ENCODE peak calls at places on chromosomes 5 and 9, in nine cellular contexts. S, O, E, U, H, N, Q, A and K are unnamed samples.

GRCh38 chr5:146340260-146341081 is 1.8 kb downstream of the POU4F3 start:
- DNase-seq in Q (peak), A (peak), O (peak), H (peak), S (peak), E (peak), N (no peak), U (peak), K (peak)

GRCh38 chr9:120985759-120986353 is 59.3 kb upstream of the TRAF1 start:
- DNase-seq in U (peak), H (no peak), A (no peak), E (peak), O (no peak), N (no peak), Q (peak), S (no peak), K (peak)

GRCh38 chr9:114282507-114282906 is 40.4 kb upstream of the ORM1 start:
- DNase-seq in O (peak), U (no peak), E (no peak), N (no peak), H (no peak), Q (no peak), A (no peak), S (peak), K (no peak)

GRCh38 chr9:99724640-99725039 is 97.0 kb upstream of the NR4A3 start:
- DNase-seq in Q (no peak), O (no peak), E (no peak), H (no peak), N (no peak), S (no peak), A (no peak), U (no peak), K (no peak)

GRCh38 chr5:180673371-180674252 is 24.2 kb upstream of the FLT4 start:
- DNase-seq in U (no peak), N (no peak), S (no peak), O (no peak), H (no peak), Q (no peak), A (no peak), E (no peak), K (no peak)

GRCh38 chr5:173493040-173493439 is 123.4 kb downstream of the BOD1 start:
- DNase-seq in E (no peak), U (no peak), H (no peak), S (no peak), A (no peak), N (no peak), Q (no peak), O (no peak), K (no peak)

GRCh38 chr5:109038209-109038840 is 290.6 kb downstream of the FER start:
- DNase-seq in U (peak), S (no peak), N (no peak), A (no peak), O (no peak), Q (peak), E (no peak), H (no peak), K (peak)

GRCh38 chr5:163916376-163916775 is 411.0 kb downstream of the MAT2B start:
- DNase-seq in S (no peak), E (no peak), A (no peak), N (peak), O (no peak), Q (no peak), U (no peak), H (no peak), K (peak)

GRCh38 chr9:135819905-135820304 is 87.4 kb downstream of the CAMSAP1 start:
- DNase-seq in H (peak), S (no peak), U (no peak), O (no peak), E (no peak), Q (no peak), A (no peak), N (no peak), K (no peak)

GRCh38 chr9:107175039-107175438 is 108.0 kb upstream of the RAD23B start:
- DNase-seq in Q (no peak), N (no peak), S (peak), U (no peak), H (no peak), O (no peak), A (no peak), E (no peak), K (peak)

GRCh38 chr9:28073278-28073677 is 500.0 kb upstream of the C9orf72 start:
- DNase-seq in O (no peak), A (no peak), E (peak), Q (no peak), S (no peak), H (no peak), U (peak), N (no peak), K (peak)

GRCh38 chr5:137278476-137278875 is 220.7 kb downstream of the SPOCK1 start:
- DNase-seq in S (no peak), H (no peak), A (no peak), Q (no peak), O (no peak), U (no peak), E (no peak), N (no peak), K (no peak)

GRCh38 chr5:38809388-38810359 is 36.1 kb upstream of the OSMR start:
- DNase-seq in O (peak), A (peak), E (peak), N (peak), S (peak), Q (peak), H (peak), U (peak), K (peak)

DNA sequence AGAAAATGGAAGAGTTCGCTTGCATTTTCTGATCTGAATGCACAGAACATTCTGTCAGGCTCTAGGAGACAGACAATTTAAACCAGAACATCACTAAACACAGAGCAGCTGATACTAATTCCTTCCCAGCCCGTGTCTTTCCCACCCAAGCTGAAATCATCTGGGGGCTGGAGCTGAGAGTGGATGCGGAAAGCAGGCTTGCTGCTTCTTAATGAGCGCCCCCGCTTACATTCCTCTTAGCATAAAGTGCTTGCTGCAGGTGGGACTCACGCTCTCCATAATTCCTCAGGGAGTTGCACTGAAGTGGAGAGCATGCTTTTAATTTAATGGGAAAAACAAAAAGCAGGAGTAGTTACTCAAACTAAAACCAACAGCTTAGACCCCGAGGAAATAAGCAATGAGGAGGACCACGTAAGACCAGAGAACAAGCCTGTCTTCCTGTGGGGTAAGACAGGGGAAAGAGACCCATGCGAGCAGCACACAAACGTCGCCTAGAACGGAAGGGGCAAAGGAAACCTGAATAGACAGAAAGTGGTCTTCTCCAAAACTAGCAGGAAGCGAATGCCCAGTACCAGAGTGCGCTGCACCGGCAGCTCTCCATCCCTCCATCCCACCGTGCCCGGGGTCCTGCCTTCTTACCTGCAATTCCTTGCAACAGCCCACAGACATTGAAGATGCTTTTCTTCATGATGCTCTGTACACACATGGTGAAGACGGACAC is 139.3 kb downstream of the LHFPL2 start:
- DNase-seq in O (no peak), H (no peak), A (no peak), E (no peak), S (no peak), U (no peak), Q (no peak), N (no peak), K (no peak)
- H3K4me3 ChIP-seq in O (no peak), H (peak), A (no peak), E (no peak), S (peak), U (peak), Q (no peak), N (peak), K (peak)

DNA sequence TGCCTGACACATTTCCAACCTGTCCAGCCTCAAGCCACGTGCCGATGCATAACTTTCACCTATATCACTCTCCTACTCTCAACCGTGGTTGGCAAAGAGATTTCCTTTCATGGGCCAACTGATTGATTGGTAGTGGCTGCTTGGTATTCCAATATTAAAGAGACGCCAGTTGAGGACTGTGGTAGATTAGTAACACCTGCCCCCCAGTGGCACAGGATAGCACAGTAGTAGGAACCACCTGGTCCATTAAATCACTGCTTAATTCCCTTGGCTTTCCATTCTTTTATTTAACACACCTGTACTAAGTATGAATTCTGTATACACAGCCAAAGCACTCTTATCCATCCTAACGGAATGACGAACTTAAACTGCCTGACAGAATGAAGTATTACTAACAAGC is 19.1 kb upstream of the FOXB2 start:
- DNase-seq in N (no peak), H (no peak), Q (no peak), U (no peak), E (no peak), A (no peak), S (no peak), O (no peak), K (no peak)
- TF ChIP-seq CTCF in N (no peak), H (no peak), Q (no peak), U (no peak), E (no peak), A (no peak), S (no peak), O (no peak), K (no peak)

DNA sequence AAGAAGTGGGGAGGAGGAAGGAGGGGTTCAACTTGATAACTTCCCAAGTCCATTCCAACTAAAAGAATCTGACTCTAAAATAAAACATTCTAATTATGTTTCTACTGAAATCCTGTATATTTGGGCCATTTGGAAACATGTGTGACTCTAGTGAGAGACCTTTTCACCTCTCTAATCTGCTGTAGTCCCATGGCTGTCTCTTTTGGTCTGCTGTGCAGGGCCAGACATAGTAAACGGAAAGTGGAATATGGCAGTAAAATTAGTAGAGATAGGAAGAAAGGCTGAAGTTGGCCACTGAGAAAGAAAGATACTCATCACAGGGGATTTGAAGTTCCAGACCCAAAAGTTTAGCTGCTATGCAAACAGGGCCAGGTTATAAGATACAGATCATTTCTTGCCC is 15.9 kb downstream of the RFX3 start:
- DNase-seq in O (no peak), A (no peak), E (peak), N (no peak), U (no peak), Q (no peak), S (no peak), H (no peak), K (no peak)
- H3K4me3 ChIP-seq in O (no peak), A (no peak), E (no peak), N (no peak), U (no peak), Q (no peak), S (no peak), H (no peak), K (no peak)

GRCh38 chr5:7856855-7857254 is 5.9 kb upstream of the CFAP90 start:
- DNase-seq in Q (no peak), O (no peak), U (peak), H (no peak), A (no peak), N (no peak), E (peak), S (no peak), K (peak)
- TF ChIP-seq CTCF in Q (peak), O (no peak), U (peak), H (peak), A (peak), N (no peak), E (peak), S (peak), K (peak)

GRCh38 chr5:128649183-128649582 is 111.1 kb upstream of the FBN2 start:
- DNase-seq in O (no peak), E (no peak), A (no peak), Q (peak), H (no peak), S (no peak), U (no peak), N (no peak), K (peak)

GRCh38 chr5:128645582-128645981 is 107.5 kb upstream of the FBN2 start:
- DNase-seq in S (no peak), Q (peak), O (no peak), U (no peak), H (no peak), N (no peak), E (no peak), A (no peak), K (peak)

GRCh38 chr5:128644863-128645262 is 106.8 kb upstream of the FBN2 start:
- DNase-seq in N (no peak), Q (peak), A (no peak), O (no peak), U (peak), S (no peak), H (no peak), E (no peak), K (peak)
- H3K4me3 ChIP-seq in N (no peak), Q (peak), A (no peak), O (no peak), U (peak), S (no peak), H (no peak), E (no peak), K (no peak)

GRCh38 chr9:21477466-21477865 is 4.6 kb downstream of the IFNE start:
- DNase-seq in H (no peak), U (no peak), N (no peak), A (no peak), S (no peak), E (no peak), O (no peak), Q (no peak), K (no peak)

GRCh38 chr9:21479152-21479702 is 2.9 kb downstream of the IFNE start:
- DNase-seq in E (no peak), U (no peak), Q (no peak), H (no peak), S (no peak), O (no peak), N (no peak), A (no peak), K (no peak)

GRCh38 chr9:21470126-21470525 is 12.0 kb downstream of the IFNE start:
- DNase-seq in O (no peak), E (no peak), A (no peak), S (no peak), N (no peak), Q (no peak), H (no peak), U (no peak), K (no peak)

DNA sequence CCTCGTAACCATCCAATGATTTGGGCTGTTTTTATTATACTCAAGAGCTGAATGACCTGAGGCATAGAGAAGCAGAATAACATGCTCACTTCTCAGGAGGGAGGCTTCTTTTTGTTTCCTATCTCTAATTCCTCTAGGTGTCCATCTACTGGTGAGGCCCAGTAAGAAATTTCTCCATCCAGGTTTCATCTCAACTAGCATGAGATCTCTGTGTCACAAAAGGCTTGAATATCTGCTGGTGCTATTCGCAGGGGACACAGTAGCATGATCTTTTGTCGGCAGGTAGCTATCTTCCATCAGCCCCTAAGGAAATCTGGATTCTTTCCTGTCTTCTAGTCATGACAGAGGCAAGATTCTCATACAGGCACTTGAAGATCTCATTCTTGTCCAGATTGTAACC is 8.9 kb downstream of the IFNE start:
- DNase-seq in H (no peak), U (no peak), E (no peak), A (no peak), S (no peak), Q (no peak), N (no peak), O (no peak), K (no peak)
- TF ChIP-seq CTCF in H (no peak), U (peak), E (peak), A (no peak), S (no peak), Q (no peak), N (no peak), O (no peak), K (peak)

DNA sequence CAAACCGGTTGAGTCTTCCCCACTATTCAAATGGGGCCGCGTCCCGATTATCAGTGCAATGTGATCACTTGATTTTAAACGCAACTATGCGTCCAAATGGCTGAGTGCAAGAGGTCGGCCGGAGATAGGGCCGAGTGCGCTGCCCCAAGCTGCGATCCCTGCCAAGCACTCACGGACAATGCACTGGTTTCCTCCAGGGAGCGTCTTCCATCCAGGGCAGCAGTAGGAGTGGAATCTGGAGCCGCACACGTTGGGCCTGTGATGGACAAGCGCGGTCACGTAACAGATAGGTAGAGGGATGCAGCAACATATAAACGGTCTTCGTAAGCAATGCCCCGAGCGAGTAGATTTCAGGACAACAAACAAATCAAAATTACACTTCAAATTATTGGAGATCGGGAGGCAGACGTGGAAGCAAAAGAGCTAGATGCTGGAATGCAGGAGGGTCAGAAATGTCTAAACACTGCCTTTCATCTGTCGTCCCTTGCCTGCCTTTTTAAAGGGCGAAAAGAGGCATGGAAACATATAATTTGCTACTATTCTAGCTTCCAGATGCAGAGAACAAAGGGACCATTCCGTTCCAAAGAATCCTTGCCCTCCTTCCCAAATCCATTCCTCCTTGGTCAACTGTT is 1.7 kb downstream of the FBN2 start:
- DNase-seq in S (peak), O (no peak), E (peak), N (no peak), U (no peak), Q (peak), H (no peak), A (no peak), K (no peak)
- H3K4me3 ChIP-seq in S (peak), O (peak), E (peak), N (no peak), U (peak), Q (peak), H (no peak), A (no peak), K (peak)

DNA sequence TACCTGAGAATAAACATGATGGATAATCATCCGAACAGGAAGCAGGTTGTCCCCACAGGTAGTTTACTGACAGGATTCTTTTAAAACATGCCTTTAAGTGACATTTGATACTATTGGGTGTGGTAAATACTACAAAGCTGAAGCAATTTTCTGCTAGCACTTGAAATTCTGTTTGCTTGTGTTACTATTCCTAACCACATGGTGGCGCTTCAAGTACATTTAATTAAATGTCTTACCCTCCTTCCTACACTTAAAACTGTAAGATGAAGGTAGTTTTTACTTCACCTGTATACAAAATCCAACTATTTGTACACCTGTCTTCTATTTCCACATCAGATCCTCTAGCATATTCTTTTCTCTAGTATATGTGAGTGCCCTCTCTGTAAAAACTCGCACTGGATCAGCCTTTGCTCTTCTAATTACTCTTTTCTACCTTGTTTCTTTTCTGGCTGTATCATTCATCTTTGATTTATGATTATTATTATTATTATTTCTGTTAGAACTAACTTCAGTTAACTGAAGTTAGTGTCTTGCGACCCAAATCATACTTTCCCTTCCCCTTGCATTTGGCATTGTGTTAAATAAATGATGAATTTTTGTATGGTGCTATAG is 18.4 kb downstream of the SLC25A46 start:
- DNase-seq in A (no peak), O (no peak), Q (peak), S (no peak), N (no peak), U (peak), H (no peak), E (peak), K (peak)
- TF ChIP-seq CTCF in A (peak), O (peak), Q (peak), S (peak), N (peak), U (peak), H (peak), E (peak), K (peak)